ENCODE peak calls at places on chromosomes 3 and 15, in seven cellular contexts. P is astrocyte of the spinal cord, O is HCT116, U is AG04449, E is left lung, K is astrocyte, Q is heart right ventricle. A is an unnamed sample.

GRCh38 chr3:128620268-128620691 is 30.3 kb downstream of the RPN1 start:
- DNase-seq in Q (no peak), O (no peak), K (no peak), E (no peak), U (no peak), P (no peak), A (no peak)

GRCh38 chr15:55824857-55825613 is 82.1 kb upstream of the PRTG start:
- DNase-seq in P (no peak), Q (no peak), U (no peak), K (no peak), O (no peak), E (no peak), A (peak; percentile 14)

GRCh38 chr3:66998899-66999235 is 760 bp downstream of the KBTBD8 start:
- DNase-seq in O (no peak), K (peak; percentile 13), U (no peak), E (no peak), Q (no peak), P (peak; percentile 40), A (no peak)

GRCh38 chr3:10614160-10614559 is 108.8 kb upstream of the ATP2B2 start:
- DNase-seq in P (no peak), O (no peak), K (no peak), U (no peak), E (no peak), Q (no peak), A (no peak)

GRCh38 chr3:50632450-50632849 is 15.5 kb downstream of the MAPKAPK3 start:
- DNase-seq in K (no peak), Q (no peak), E (no peak), P (no peak), O (no peak), U (no peak), A (peak; percentile 67)

GRCh38 chr3:120451670-120452220 is 953 bp upstream of the FSTL1 start:
- DNase-seq in P (no peak), K (no peak), U (no peak), Q (no peak), E (no peak), O (no peak), A (no peak)

GRCh38 chr15:92877000-92877399 is 23.1 kb upstream of the CHD2 start:
- DNase-seq in U (no peak), E (no peak), P (no peak), O (no peak), K (no peak), Q (no peak), A (no peak)

GRCh38 chr3:146157325-146158060 is 3.5 kb downstream of the PLOD2 start:
- DNase-seq in O (no peak), E (no peak), P (no peak), K (no peak), U (no peak), Q (no peak), A (no peak)

GRCh38 chr15:101669744-101670143 is 17.6 kb upstream of the TM2D3 start:
- DNase-seq in Q (no peak), E (no peak), O (no peak), K (no peak), U (no peak), P (no peak), A (no peak)

GRCh38 chr15:90620379-90621134 is 90.8 kb downstream of the CRTC3 start:
- DNase-seq in U (no peak), K (no peak), O (no peak), E (no peak), P (no peak), Q (no peak), A (no peak)

GRCh38 chr3:87766736-87767135 is 292.1 kb downstream of the CGGBP1 start:
- DNase-seq in O (no peak), E (no peak), P (no peak), Q (no peak), U (no peak), K (no peak), A (peak; percentile 46)

GRCh38 chr3:136434429-136434828 is 184.3 kb downstream of the PCCB start:
- DNase-seq in P (no peak), K (no peak), U (no peak), Q (no peak), E (no peak), O (no peak), A (no peak)

GRCh38 chr15:93932164-93932776 is 299.1 kb upstream of the MCTP2 start:
- DNase-seq in U (no peak), K (no peak), O (no peak), Q (no peak), P (no peak), E (no peak), A (no peak)

GRCh38 chr15:65476942-65477341 is 40.5 kb downstream of the DPP8 start:
- DNase-seq in K (peak; percentile 59), Q (no peak), O (no peak), P (peak; percentile 29), U (peak; percentile 46), E (no peak), A (no peak)

GRCh38 chr3:107956991-107957467 is 133.8 kb downstream of the CD47 start:
- DNase-seq in Q (peak; percentile 81), U (no peak), E (peak; percentile 74), K (peak; percentile 18), P (no peak), O (no peak), A (no peak)

GRCh38 chr3:65855370-65856100 is 183.2 kb downstream of the MAGI1 start:
- DNase-seq in U (no peak), P (no peak), O (no peak), Q (no peak), E (no peak), K (no peak), A (no peak)

GRCh38 chr15:33131880-33132279 is 62.6 kb downstream of the FMN1 start:
- DNase-seq in O (no peak), K (peak; percentile 54), Q (no peak), U (no peak), E (no peak), P (peak; percentile 75), A (no peak)

GRCh38 chr3:120450914-120451669 is at the start of gene FSTL1:
- DNase-seq in U (no peak), P (peak; percentile 82), Q (peak; percentile 73), E (peak; percentile 59), K (peak; percentile 71), O (no peak), A (no peak)

GRCh38 chr3:9251055-9251786 is 1.8 kb upstream of the SRGAP3 start:
- DNase-seq in P (no peak), U (no peak), K (no peak), Q (peak; percentile 77), E (no peak), O (no peak), A (no peak)

GRCh38 chr3:156429125-156429524 is 125.8 kb downstream of the SSR3 start:
- DNase-seq in K (no peak), Q (no peak), E (no peak), O (no peak), P (no peak), U (no peak), A (no peak)

GRCh38 chr15:37873336-37873735 is 61.1 kb upstream of the TMCO5A start:
- DNase-seq in E (no peak), U (no peak), P (no peak), O (no peak), K (no peak), Q (no peak), A (no peak)

GRCh38 chr15:98735304-98735703 is 87.0 kb downstream of the IGF1R start:
- DNase-seq in E (no peak), P (no peak), U (no peak), K (no peak), O (no peak), Q (no peak), A (no peak)

GRCh38 chr3:40869939-40870338 is 329.4 kb upstream of the CTNNB1 start:
- DNase-seq in O (no peak), Q (no peak), P (no peak), U (no peak), E (no peak), K (no peak), A (no peak)

GRCh38 chr3:40871411-40871810 is 327.9 kb upstream of the CTNNB1 start:
- DNase-seq in U (no peak), E (no peak), P (no peak), Q (no peak), K (no peak), O (no peak), A (no peak)

GRCh38 chr3:40872562-40872961 is 326.7 kb upstream of the CTNNB1 start:
- DNase-seq in O (no peak), E (no peak), K (no peak), U (no peak), P (no peak), Q (no peak), A (no peak)

GRCh38 chr3:40867826-40868225 is 331.5 kb upstream of the CTNNB1 start:
- DNase-seq in Q (no peak), U (no peak), K (no peak), P (no peak), E (no peak), O (no peak), A (no peak)

GRCh38 chr3:40869013-40869412 is 330.3 kb upstream of the CTNNB1 start:
- DNase-seq in K (no peak), E (no peak), O (no peak), U (no peak), Q (no peak), P (no peak), A (no peak)
- TF ChIP-seq CTCF in K (no peak), E (no peak), O (no peak), U (no peak), Q (no peak), P (no peak), A (no peak)

DNA sequence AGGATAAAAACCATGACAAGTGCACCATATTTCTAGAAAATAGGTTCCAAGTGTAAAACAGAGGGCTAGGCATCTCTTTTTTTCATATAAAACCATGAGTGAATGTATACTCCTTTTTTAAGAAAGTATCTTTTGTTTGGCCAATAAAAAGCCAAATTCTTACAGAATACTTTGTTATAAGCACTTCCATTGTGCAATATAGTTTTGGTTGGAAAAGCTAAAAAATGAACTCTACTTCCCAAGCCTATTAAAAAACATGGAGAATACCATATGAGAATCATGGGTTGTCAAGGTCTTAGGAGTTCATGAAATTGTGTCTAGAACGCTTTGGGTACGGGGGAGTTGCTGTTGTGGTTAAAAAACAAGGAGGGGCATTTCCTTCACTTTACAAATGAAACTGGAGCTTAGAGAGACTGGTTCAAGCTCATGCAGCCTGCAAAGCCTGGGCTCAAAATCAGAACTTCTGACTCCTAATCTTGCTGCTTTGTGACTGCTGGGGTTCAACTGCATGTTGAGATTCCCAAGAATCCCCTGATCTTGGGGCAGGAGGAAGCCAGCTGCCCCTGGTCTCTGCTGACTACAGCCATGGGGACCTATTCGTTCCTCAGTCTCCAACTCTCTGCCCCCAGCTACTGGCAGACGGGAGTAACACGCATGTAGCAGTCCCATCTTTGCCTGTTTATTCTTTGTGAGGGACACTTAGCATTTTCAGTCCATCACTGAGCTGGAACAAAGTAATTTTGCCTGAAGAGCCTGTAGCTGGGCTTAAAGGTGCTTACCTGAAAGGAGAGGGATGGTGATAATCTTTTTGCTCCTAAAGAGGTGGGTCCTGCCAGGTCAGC is 229.1 kb downstream of the CHST2 start:
- DNase-seq in P (no peak), Q (no peak), O (no peak), K (no peak), E (no peak), U (no peak), A (no peak)
- TF ChIP-seq CTCF in P (peak; percentile 29), Q (no peak), O (peak; percentile 36), K (no peak), E (no peak), U (peak; percentile 38), A (no peak)

GRCh38 chr15:66498501-66499386 is 1.2 kb upstream of the SNAPC5 start:
- DNase-seq in P (peak; percentile 42), U (no peak), K (peak; percentile 6), O (no peak), Q (no peak), E (no peak), A (no peak)
- TF ChIP-seq CTCF in P (peak; percentile 23), U (peak; percentile 12), K (peak; percentile 37), O (no peak), Q (peak; percentile 42), E (no peak), A (peak; percentile 22)

GRCh38 chr3:106139834-106140233 is 271.0 kb upstream of the CBLB start:
- DNase-seq in E (no peak), O (no peak), K (no peak), Q (no peak), P (no peak), U (no peak), A (no peak)
- TF ChIP-seq CTCF in E (no peak), O (no peak), K (no peak), Q (no peak), P (no peak), U (no peak), A (no peak)

A was measured in LNCaP clone FGC.